ENCODE peak calls at places on chromosomes 16 and 17, in eight cellular contexts. A, E, R, G, M, J, U and S are unnamed samples.

GRCh38 chr16:85293899-85294642 is 181.8 kb upstream of the CIBAR2 start:
- DNase-seq in A (no peak), E (no peak), R (no peak), G (no peak), M (no peak), J (no peak), U (no peak), S (no peak)

GRCh38 chr17:10182785-10183184 is 15.6 kb downstream of the GAS7 start:
- DNase-seq in A (no peak), E (no peak), R (no peak), G (no peak), M (no peak), J (no peak), U (no peak), S (no peak)

GRCh38 chr17:76546556-76547182 is 6.8 kb downstream of the PRCD start:
- DNase-seq in A (no peak), E (no peak), R (no peak), G (no peak), M (no peak), J (no peak), U (no peak), S (no peak)

GRCh38 chr17:76272541-76273434 is 7.6 kb downstream of the UBALD2 start:
- DNase-seq in A (no peak), E (no peak), R (no peak), G (no peak), M (no peak), J (peak), U (no peak), S (no peak)

GRCh38 chr17:3792481-3792880 is 8.5 kb downstream of the ITGAE start:
- DNase-seq in A (no peak), E (no peak), R (no peak), G (no peak), M (no peak), J (no peak), U (no peak), S (no peak)

GRCh38 chr17:64128787-64129514 is 993 bp downstream of the ERN1 start:
- DNase-seq in A (peak), E (no peak), R (peak), G (no peak), M (no peak), J (no peak), U (no peak), S (no peak)

GRCh38 chr17:5583426-5584382 is 605 bp downstream of the NLRP1 start:
- DNase-seq in A (peak), E (no peak), R (no peak), G (no peak), M (no peak), J (peak), U (no peak), S (no peak)

GRCh38 chr16:89171216-89172170 is at the start of gene CDH15:
- DNase-seq in A (peak), E (peak), R (peak), G (peak), M (peak), J (peak), U (peak), S (peak)

GRCh38 chr16:2235234-2235651 is 1.0 kb upstream of the DNASE1L2 start:
- DNase-seq in A (no peak), E (no peak), R (no peak), G (no peak), M (no peak), J (no peak), U (no peak), S (no peak)

GRCh38 chr17:83193336-83194188 is 114.2 kb downstream of the METRNL start:
- DNase-seq in A (no peak), E (no peak), R (no peak), G (peak), M (peak), J (peak), U (no peak), S (peak)

GRCh38 chr17:41008811-41009210 is at the start of gene KRTAP3-1:
- DNase-seq in A (no peak), E (no peak), R (no peak), G (no peak), M (no peak), J (no peak), U (no peak), S (no peak)

GRCh38 chr16:88783391-88784073 is 1.5 kb downstream of the PIEZO1 start:
- DNase-seq in A (peak), E (no peak), R (no peak), G (no peak), M (no peak), J (no peak), U (no peak), S (no peak)

GRCh38 chr17:9488556-9488955 is 87.1 kb downstream of the STX8 start:
- DNase-seq in A (no peak), E (no peak), R (no peak), G (no peak), M (no peak), J (no peak), U (no peak), S (no peak)

GRCh38 chr17:62366191-62366590 is 14.2 kb upstream of the EFCAB3 start:
- DNase-seq in A (no peak), E (no peak), R (no peak), G (no peak), M (no peak), J (no peak), U (no peak), S (no peak)

GRCh38 chr17:48790607-48791127 is 26.4 kb downstream of the TTLL6 start:
- DNase-seq in A (peak), E (no peak), R (no peak), G (no peak), M (no peak), J (no peak), U (no peak), S (no peak)

GRCh38 chr16:83771306-83771942 is 36.4 kb upstream of the HSBP1 start:
- DNase-seq in A (no peak), E (peak), R (no peak), G (peak), M (no peak), J (peak), U (no peak), S (no peak)

GRCh38 chr17:56540791-56541190 is 52.7 kb upstream of the NOG start:
- DNase-seq in A (no peak), E (no peak), R (no peak), G (no peak), M (no peak), J (no peak), U (no peak), S (no peak)

GRCh38 chr17:83202002-83203000 is 122.9 kb downstream of the METRNL start:
- DNase-seq in A (no peak), E (no peak), R (no peak), G (peak), M (no peak), J (peak), U (no peak), S (no peak)

GRCh38 chr16:77271532-77272426 is 72.6 kb downstream of the SYCE1L start:
- DNase-seq in A (no peak), E (no peak), R (no peak), G (no peak), M (no peak), J (no peak), U (no peak), S (no peak)

GRCh38 chr17:65228734-65229390 is 91.7 kb downstream of the RGS9 start:
- DNase-seq in A (no peak), E (no peak), R (no peak), G (no peak), M (peak), J (no peak), U (no peak), S (peak)

GRCh38 chr17:40621558-40621957 is 26.1 kb downstream of the SMARCE1 start:
- DNase-seq in A (no peak), E (no peak), R (no peak), G (no peak), M (no peak), J (no peak), U (no peak), S (no peak)

GRCh38 chr17:31538080-31538762 is 146.7 kb downstream of the RAB11FIP4 start:
- DNase-seq in A (no peak), E (no peak), R (no peak), G (no peak), M (no peak), J (no peak), U (no peak), S (no peak)

GRCh38 chr16:82735176-82735575 is 108.4 kb downstream of the CDH13 start:
- DNase-seq in A (no peak), E (no peak), R (no peak), G (no peak), M (no peak), J (peak), U (no peak), S (no peak)
- H3K27ac ChIP-seq in A (no peak), E (peak), R (no peak), G (no peak), M (no peak), J (peak), U (no peak), S (peak)

DNA sequence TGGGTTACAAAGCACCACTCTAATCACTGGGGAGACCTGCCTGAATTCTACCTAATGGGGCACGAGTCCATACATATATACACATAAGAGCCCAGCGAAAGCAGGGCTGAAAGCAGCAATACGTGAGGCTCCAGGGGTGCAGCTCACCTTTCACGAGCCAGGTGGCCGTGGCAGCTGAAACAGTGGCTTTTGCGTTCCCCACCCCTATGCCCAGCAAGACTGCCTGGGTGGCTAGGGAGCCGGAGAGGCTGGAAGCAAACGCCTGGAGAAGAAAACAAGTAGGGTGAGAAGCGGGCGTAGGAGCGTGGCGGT is 618 bp downstream of the RUSF1 start:
- DNase-seq in A (no peak), E (no peak), R (no peak), G (no peak), M (no peak), J (no peak), U (no peak), S (no peak)
- H3K27ac ChIP-seq in A (peak), E (peak), R (peak), G (peak), M (peak), J (peak), U (peak), S (peak)

DNA sequence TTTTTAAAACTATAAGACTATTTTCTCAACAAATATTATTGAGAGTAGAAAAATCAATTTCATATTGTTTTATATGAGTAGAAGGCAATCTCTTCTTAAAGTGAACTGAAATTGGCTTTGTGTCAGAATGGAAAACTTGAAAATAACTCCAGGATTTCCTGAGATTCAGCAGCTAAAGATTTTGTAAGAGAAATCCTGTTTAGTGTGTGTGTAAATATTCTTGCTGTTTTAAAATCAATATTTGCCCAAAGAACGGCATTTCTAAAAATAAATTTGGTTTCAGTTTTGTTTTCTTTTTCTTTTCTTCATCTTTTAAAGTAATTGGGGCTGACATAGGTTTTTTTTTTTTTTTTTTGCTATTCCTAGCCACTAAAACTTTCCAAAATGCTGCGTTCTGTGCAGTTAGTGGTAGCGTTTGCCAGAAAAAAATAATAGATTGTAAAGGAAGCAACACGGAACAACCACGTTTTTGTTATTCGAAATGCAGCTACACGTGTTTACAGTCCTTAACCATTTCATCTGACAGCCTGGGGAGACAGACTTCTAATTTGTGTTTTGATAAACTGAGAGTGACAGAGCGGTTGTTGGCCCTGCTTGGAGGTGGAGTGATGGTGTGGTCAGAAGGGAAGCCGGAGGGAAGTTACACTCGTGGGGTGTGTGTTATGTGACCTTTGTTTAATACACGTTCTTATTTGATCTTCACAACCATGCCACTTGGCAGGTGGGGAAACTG is 21.6 kb upstream of the SMPD3 start:
- DNase-seq in A (no peak), E (no peak), R (no peak), G (no peak), M (no peak), J (no peak), U (no peak), S (no peak)
- H3K27ac ChIP-seq in A (peak), E (peak), R (no peak), G (no peak), M (no peak), J (peak), U (no peak), S (peak)

DNA sequence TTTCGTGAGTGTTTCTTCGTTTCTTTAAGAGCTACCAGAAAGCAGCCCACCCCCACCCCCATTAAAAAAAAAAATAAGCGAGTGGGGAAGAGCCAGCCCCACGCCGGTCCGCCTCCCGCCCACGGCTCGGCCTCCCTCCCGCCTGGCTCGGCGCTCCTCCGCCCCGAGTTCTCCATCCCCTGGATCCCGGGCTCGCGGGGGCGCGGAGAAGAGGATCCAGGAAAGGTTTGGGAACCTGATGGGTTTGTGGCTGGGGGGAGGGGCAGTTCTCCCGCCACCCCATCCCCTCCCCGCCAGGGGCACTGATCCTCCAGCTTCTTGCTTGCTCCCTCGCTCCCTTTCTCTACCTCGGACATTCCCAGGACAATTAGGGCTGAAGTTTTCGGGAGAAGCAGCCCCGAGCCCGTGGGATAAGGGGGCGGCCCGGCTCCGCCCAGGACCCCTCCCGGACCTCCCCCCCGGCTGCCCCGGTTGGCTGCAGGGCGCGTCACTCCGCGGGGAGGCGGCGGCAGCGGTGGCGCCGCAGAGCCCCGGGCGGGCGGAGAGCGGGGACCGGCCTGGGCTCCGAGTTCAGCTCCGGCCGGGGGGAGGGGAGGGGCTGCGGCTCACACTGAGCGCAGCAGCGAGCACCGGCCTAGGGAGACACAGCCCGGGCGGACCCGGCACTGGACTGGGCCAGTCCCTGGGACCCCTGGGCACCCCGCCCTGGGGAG is 1.0 kb upstream of the SALL1 start:
- DNase-seq in A (peak), E (no peak), R (peak), G (peak), M (no peak), J (peak), U (peak), S (no peak)
- H3K27ac ChIP-seq in A (peak), E (no peak), R (peak), G (no peak), M (no peak), J (no peak), U (peak), S (no peak)

GRCh38 chr17:512311-512710 is 159.7 kb upstream of the RPH3AL start:
- DNase-seq in A (no peak), E (no peak), R (no peak), G (no peak), M (no peak), J (no peak), U (no peak), S (no peak)
- H3K27ac ChIP-seq in A (peak), E (no peak), R (no peak), G (no peak), M (no peak), J (no peak), U (no peak), S (no peak)